ENCODE peak calls at places on chromosomes 3 and 15, in nine cellular contexts. P, W, C, E, I, O, D, B and A are unnamed samples.

GRCh38 chr3:72331076-72331475 is 517.2 kb downstream of the SHQ1 start:
- DNase-seq in P (no peak), W (no peak), C (no peak), E (no peak), I (no peak), O (no peak), D (no peak), B (no peak), A (no peak)

GRCh38 chr15:42858540-42858939 is 62.0 kb downstream of the TTBK2 start:
- DNase-seq in P (no peak), W (no peak), C (no peak), E (no peak), I (no peak), O (no peak), D (no peak), B (peak; percentile 45), A (no peak)

GRCh38 chr15:95319242-95319641 is 1011.3 kb upstream of the NR2F2 start:
- DNase-seq in P (no peak), W (no peak), C (no peak), E (no peak), I (no peak), O (no peak), D (no peak), B (no peak), A (no peak)

GRCh38 chr15:32786906-32787305 is 69.1 kb downstream of the GREM1 start:
- DNase-seq in P (no peak), W (no peak), C (no peak), E (no peak), I (no peak), O (no peak), D (no peak), B (no peak), A (no peak)

GRCh38 chr3:100045696-100046095 is 68.6 kb downstream of the FILIP1L start:
- DNase-seq in P (no peak), W (peak; percentile 86), C (no peak), E (no peak), I (no peak), O (no peak), D (no peak), B (no peak), A (peak; percentile 72)

GRCh38 chr3:188267790-188268333 is 113.9 kb downstream of the LPP start:
- DNase-seq in P (no peak), W (no peak), C (no peak), E (no peak), I (no peak), O (no peak), D (no peak), B (no peak), A (no peak)

GRCh38 chr15:87556886-87557285 is 699.7 kb downstream of the NTRK3 start:
- DNase-seq in P (no peak), W (no peak), C (no peak), E (no peak), I (no peak), O (no peak), D (no peak), B (no peak), A (no peak)

GRCh38 chr3:114404590-114404989 is 110.8 kb downstream of the TIGIT start:
- DNase-seq in P (no peak), W (peak; percentile 70), C (no peak), E (peak; percentile 75), I (no peak), O (no peak), D (no peak), B (no peak), A (no peak)

GRCh38 chr3:159627634-159628033 is 361.0 kb upstream of the IL12A start:
- DNase-seq in P (no peak), W (no peak), C (no peak), E (no peak), I (no peak), O (no peak), D (no peak), B (no peak), A (no peak)

GRCh38 chr15:43189296-43189695 is 4.1 kb downstream of the CCNDBP1 start:
- DNase-seq in P (no peak), W (no peak), C (no peak), E (no peak), I (no peak), O (no peak), D (no peak), B (no peak), A (no peak)

GRCh38 chr3:117910820-117911524 is 1123.7 kb downstream of the IGSF11 start:
- DNase-seq in P (no peak), W (no peak), C (no peak), E (no peak), I (no peak), O (no peak), D (no peak), B (no peak), A (no peak)

GRCh38 chr3:23239181-23240068 is 36.3 kb downstream of the UBE2E2 start:
- DNase-seq in P (no peak), W (no peak), C (no peak), E (no peak), I (no peak), O (no peak), D (no peak), B (no peak), A (no peak)

GRCh38 chr15:47987908-47988532 is 132.8 kb upstream of the SLC24A5 start:
- DNase-seq in P (peak; percentile 34), W (peak; percentile 80), C (peak; percentile 69), E (peak; percentile 0), I (no peak), O (peak; percentile 42), D (no peak), B (no peak), A (no peak)

GRCh38 chr3:30493912-30494311 is 112.5 kb upstream of the TGFBR2 start:
- DNase-seq in P (no peak), W (peak; percentile 93), C (no peak), E (no peak), I (no peak), O (no peak), D (no peak), B (no peak), A (no peak)

GRCh38 chr15:25056484-25057429 is 102.0 kb downstream of the SNRPN start:
- DNase-seq in P (no peak), W (no peak), C (no peak), E (no peak), I (no peak), O (no peak), D (no peak), B (peak; percentile 7), A (no peak)

GRCh38 chr15:50416920-50417319 is 7.3 kb upstream of the USP8 start:
- DNase-seq in P (no peak), W (no peak), C (no peak), E (no peak), I (no peak), O (no peak), D (no peak), B (no peak), A (no peak)

GRCh38 chr3:9934235-9934621 is 594 bp downstream of the CRELD1 start:
- DNase-seq in P (no peak), W (peak; percentile 62), C (peak; percentile 40), E (no peak), I (peak; percentile 28), O (no peak), D (no peak), B (no peak), A (no peak)

GRCh38 chr3:81816473-81817260 is 55.2 kb upstream of the GBE1 start:
- DNase-seq in P (no peak), W (peak; percentile 34), C (no peak), E (no peak), I (no peak), O (peak; percentile 59), D (no peak), B (no peak), A (no peak)

GRCh38 chr3:149377408-149378111 is at the start of gene TM4SF1:
- DNase-seq in P (peak; percentile 68), W (peak; percentile 78), C (no peak), E (no peak), I (no peak), O (no peak), D (no peak), B (peak; percentile 86), A (peak; percentile 30)

GRCh38 chr3:62095080-62095479 is 278.3 kb downstream of the FEZF2 start:
- DNase-seq in P (no peak), W (no peak), C (no peak), E (no peak), I (no peak), O (no peak), D (no peak), B (no peak), A (no peak)

GRCh38 chr3:196707566-196707965 is 4.5 kb downstream of the CEP19 start:
- DNase-seq in P (no peak), W (no peak), C (no peak), E (no peak), I (no peak), O (no peak), D (no peak), B (no peak), A (no peak)

GRCh38 chr3:177528306-177529070 is 331.2 kb upstream of the TBL1XR1 start:
- DNase-seq in P (no peak), W (peak; percentile 17), C (no peak), E (no peak), I (no peak), O (no peak), D (no peak), B (no peak), A (no peak)

GRCh38 chr3:111509308-111509707 is 32.7 kb upstream of the CD96 start:
- DNase-seq in P (no peak), W (no peak), C (no peak), E (no peak), I (no peak), O (no peak), D (no peak), B (no peak), A (no peak)

GRCh38 chr3:127215714-127216414 is 22.9 kb downstream of the PRR23E start:
- DNase-seq in P (no peak), W (no peak), C (no peak), E (no peak), I (no peak), O (no peak), D (no peak), B (no peak), A (no peak)